ENCODE peak calls at places on chromosomes 7 and 10, in seven cellular contexts. G, R, S, W, Q, E and N are unnamed samples. For H3K27me3, the result is how much of the 10 kb centered on the place peaks cover.

GRCh38 chr10:47238331-47239095 is 61.5 kb upstream of the GDF10 start:
- DNase-seq in G (no peak), S (no peak), R (no peak), W (no peak), E (no peak), Q (no peak), N (no peak)

GRCh38 chr10:80177781-80178636 is 27.3 kb downstream of the ANXA11 start:
- DNase-seq in E (no peak), G (peak), Q (no peak), R (no peak), W (no peak), S (no peak), N (no peak)

GRCh38 chr10:69479241-69479730 is 28.0 kb downstream of the TSPAN15 start:
- DNase-seq in G (no peak), S (no peak), Q (no peak), W (no peak), E (no peak), R (no peak), N (peak)

GRCh38 chr10:110446954-110447608 is 50.6 kb upstream of the DUSP5 start:
- DNase-seq in G (peak), W (peak), S (no peak), E (no peak), Q (no peak), R (no peak), N (peak)

GRCh38 chr10:11345224-11346054 is 266.0 kb downstream of the USP6NL start:
- DNase-seq in W (peak), G (peak), Q (no peak), S (no peak), E (no peak), R (no peak), N (no peak)

GRCh38 chr10:70540089-70540788 is 61.7 kb downstream of the PALD1 start:
- DNase-seq in G (peak), S (no peak), W (peak), Q (no peak), R (no peak), E (no peak), N (peak)

GRCh38 chr7:87003872-87004798 is 55.3 kb downstream of the ELAPOR2 start:
- DNase-seq in Q (no peak), E (no peak), G (peak), W (peak), S (no peak), R (no peak), N (no peak)

GRCh38 chr7:24653316-24654085 is 80.2 kb downstream of the PALS2 start:
- DNase-seq in E (no peak), W (no peak), S (no peak), Q (no peak), R (no peak), G (no peak), N (no peak)

GRCh38 chr10:63505562-63505961 is 15.6 kb upstream of the REEP3 start:
- DNase-seq in E (no peak), Q (no peak), R (no peak), S (no peak), W (no peak), G (no peak), N (no peak)

GRCh38 chr7:108497082-108497725 is 28.7 kb downstream of the PNPLA8 start:
- DNase-seq in S (peak), E (no peak), R (peak), W (peak), Q (peak), G (peak), N (peak)

GRCh38 chr10:90968448-90969086 is 47.7 kb upstream of the ANKRD1 start:
- DNase-seq in E (no peak), R (no peak), W (no peak), S (no peak), G (peak), Q (no peak), N (no peak)

GRCh38 chr10:70666960-70667798 is 5.1 kb upstream of the ADAMTS14 start:
- DNase-seq in R (no peak), Q (no peak), W (no peak), E (no peak), S (no peak), G (peak), N (no peak)

DNA sequence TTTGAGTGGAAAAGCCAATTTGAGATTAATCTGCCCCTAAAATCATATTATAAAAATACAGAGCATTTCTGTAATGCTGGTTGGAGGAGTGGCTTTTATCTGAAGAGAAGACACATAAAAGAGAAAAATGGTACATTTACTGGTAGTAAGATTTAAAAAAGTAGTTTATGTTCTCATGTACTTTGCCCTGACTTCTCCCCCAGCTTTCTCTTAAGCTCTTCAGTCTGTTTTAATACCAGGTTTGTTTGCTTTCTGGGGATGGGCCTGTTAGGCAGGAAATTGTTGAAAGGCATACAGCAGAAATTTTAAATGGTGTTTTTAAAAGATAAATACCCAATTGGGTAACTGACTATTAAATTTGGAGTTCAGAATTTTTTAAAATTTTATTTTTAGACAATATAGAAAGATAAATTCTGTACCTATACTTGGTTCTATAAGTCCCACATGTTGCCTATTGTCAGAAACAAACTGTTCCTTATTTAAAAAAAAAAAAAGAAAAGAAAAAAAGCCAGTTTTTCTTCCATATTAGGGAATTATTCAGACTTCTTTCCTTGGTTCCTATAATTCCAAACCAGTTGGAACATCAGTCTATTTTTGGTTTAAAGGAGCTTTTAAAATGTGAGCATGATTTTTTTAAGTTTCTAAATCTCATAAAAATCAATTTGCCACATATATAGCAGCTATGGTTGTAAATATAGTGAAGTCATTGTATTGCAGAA is 136.6 kb downstream of the ARID5B start:
- DNase-seq in G (no peak), W (no peak), S (no peak), Q (no peak), E (no peak), R (no peak), N (peak)
- H3K27ac ChIP-seq in G (no peak), W (no peak), S (peak), Q (peak), E (peak), R (peak), N (peak)

GRCh38 chr7:286278-286677 is 3.7 kb upstream of the FOXL3 start:
- DNase-seq in G (no peak), S (no peak), W (no peak), E (peak), R (no peak), Q (no peak), N (no peak)
- H3K27me3 ChIP-seq in G (half or more), S (under half), W (under half), E (under half), R (under half), Q (under half), N (under half)

GRCh38 chr10:97498076-97498840 is at the start of gene MMS19:
- DNase-seq in W (peak), S (peak), E (peak), R (peak), G (peak), Q (peak), N (peak)
- H3K4me3 ChIP-seq in W (peak), S (peak), E (peak), R (peak), G (peak), Q (peak), N (peak)

DNA sequence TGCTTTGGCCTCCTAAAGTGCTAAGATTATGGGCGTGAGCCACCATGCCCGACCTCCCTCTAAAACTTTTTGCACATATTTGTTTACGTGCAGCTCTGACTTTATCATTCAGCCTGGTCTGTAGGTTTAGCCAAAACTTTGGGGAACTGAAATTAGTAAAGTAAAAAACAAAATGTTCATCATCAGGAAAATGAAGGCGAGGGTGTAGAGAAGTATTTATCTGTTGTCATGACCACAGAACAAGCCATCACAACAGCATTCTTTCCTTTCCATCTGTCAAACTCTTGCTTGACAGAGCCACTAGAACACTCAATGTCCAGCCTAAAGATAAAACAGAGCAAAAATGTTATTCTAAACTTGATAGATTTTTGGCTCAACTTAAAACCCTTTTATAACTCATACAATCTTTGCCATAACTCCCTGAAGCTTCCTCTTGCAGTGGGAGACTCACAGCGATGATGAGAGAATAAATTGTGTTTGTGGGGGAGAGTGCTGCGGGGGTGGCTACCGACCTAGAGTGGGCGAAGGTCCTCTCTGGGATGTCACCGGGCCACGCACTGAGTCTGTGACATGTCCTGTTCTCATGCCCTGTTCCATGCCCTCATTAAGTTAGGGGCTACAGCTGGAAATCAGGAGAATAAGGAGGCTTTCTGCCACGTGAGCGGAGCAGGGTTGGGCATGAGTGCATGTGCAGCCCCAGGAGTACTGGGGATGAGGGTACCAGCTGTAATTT is 58.6 kb upstream of the MKRN1 start:
- DNase-seq in R (no peak), W (no peak), Q (no peak), G (peak), S (no peak), E (no peak), N (no peak)
- H3K27ac ChIP-seq in R (peak), W (no peak), Q (no peak), G (no peak), S (no peak), E (peak), N (no peak)

DNA sequence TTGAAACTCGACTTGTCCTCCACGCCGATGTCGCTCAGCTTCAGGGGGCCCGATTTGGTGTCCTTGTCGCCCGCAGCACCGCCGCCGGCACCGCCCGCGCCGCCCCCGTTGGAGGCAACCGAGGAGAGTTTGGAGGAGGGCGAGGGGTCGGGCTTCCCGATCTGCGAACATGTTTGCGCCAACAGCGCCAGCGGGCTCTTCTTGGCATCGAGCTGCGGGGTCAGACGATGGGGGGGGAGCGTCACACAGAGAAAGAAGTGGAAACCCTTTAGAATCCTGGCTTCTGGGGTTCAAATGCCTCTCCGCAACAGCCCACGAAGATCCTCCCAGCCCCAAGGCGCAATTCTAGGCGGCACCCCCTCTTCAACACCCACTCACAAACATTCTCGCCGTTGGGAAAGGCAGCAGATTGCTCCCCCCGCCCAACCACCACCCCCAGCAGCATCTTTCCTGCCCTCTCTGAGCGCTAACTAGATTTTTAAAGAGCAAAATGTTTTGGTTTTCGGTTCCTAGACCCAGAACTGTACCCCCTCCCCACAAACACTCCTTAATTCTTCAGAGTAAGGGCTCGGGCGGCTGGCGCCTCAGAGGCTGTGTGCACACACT is 1.3 kb downstream of the ZNF503 start:
- DNase-seq in G (peak), S (no peak), W (no peak), E (no peak), Q (no peak), R (no peak), N (no peak)
- H3K27me3 ChIP-seq in G (under half), S (half or more), W (under half), E (under half), Q (under half), R (under half), N (under half)

DNA sequence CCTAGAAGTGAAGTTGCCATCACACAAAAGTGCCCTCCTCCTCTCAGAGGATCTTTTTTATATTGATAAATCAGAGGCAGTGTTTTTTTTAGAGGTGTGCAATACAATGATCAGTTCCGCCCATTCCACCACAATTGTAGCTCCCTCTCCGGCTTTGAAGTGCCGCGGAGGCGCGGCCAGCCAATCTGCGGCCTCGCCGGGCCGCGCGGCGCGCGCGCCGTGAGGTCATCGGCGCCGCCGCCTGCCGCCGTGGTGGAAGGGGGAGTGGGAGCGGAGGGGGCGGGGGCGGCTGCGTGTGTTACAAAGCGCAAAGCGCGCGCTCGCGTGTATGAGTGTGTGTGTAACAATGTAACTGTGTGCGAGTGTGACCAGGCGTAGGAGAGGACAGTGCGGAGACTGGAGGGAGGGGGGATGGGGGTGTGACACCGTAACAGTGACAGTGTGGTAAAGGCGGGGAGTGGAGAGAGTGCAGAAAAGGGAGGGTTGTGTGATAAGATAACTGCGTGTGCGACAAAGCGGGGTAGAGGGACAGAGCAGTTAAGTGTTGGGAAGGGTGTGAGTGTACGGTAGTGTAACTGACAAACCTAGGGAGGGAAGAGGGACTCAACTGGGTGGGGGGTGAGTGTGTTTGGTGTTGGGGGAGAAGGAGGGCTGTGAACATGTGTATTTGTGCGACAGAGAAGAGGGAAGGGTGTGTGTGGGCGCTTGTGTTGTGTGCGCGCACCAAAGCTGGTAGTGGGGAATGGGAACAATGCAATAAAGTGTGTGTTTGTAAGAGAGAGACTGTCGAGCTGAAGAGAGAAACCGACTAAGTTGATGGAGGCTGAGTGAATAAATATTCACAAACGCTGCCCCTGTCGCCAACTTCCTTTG is at the start of gene SP8:
- DNase-seq in E (peak), W (peak), Q (no peak), S (no peak), R (no peak), G (no peak), N (peak)
- H3K4me3 ChIP-seq in E (peak), W (peak), Q (no peak), S (peak), R (no peak), G (peak), N (peak)

GRCh38 chr10:113679463-113680171 is at the start of gene CASP7:
- DNase-seq in R (peak), G (peak), E (peak), Q (peak), W (peak), S (peak), N (peak)
- H3K27ac ChIP-seq in R (peak), G (peak), E (peak), Q (peak), W (no peak), S (peak), N (peak)